ENCODE peak calls at places on chromosomes 12 and 14, in four cellular contexts. J, R, D and V are unnamed samples.

GRCh38 chr14:50763386-50764007 is 67.5 kb downstream of the NIN start:
- DNase-seq in J (no peak), R (peak; percentile 84), D (no peak), V (no peak)

GRCh38 chr12:56661979-56662638 is 16.3 kb upstream of the ATP5F1B start:
- DNase-seq in D (no peak), J (no peak), R (no peak), V (no peak)

GRCh38 chr12:77343291-77343690 is 277.9 kb upstream of the E2F7 start:
- DNase-seq in D (no peak), R (peak; percentile 47), J (no peak), V (no peak)

GRCh38 chr14:74574706-74575105 is 37.3 kb downstream of the LTBP2 start:
- DNase-seq in R (peak; percentile 30), D (no peak), J (no peak), V (no peak)

GRCh38 chr12:49223590-49224369 is 34.9 kb upstream of the TUBA1A start:
- DNase-seq in D (no peak), J (no peak), R (no peak), V (no peak)

GRCh38 chr12:116590561-116590960 is 31.4 kb downstream of the MAP1LC3B2 start:
- DNase-seq in D (no peak), R (peak; percentile 19), J (peak; percentile 54), V (no peak)

GRCh38 chr14:103859416-103860202 is 12.2 kb upstream of the PPP1R13B start:
- DNase-seq in D (no peak), J (no peak), R (no peak), V (no peak)

GRCh38 chr12:26461799-26462198 is 266.4 kb downstream of the SSPN start:
- DNase-seq in D (no peak), R (no peak), J (no peak), V (no peak)

GRCh38 chr14:87073880-87074570 is 919.0 kb downstream of the GALC start:
- DNase-seq in J (no peak), D (no peak), R (no peak), V (no peak)

GRCh38 chr12:19783547-19784444 is 344.5 kb downstream of the AEBP2 start:
- DNase-seq in J (no peak), D (no peak), R (no peak), V (no peak)

GRCh38 chr12:27219693-27220056 is 24.4 kb upstream of the STK38L start:
- DNase-seq in J (no peak), R (no peak), D (no peak), V (no peak)

GRCh38 chr14:103879570-103880333 is 32.4 kb upstream of the PPP1R13B start:
- DNase-seq in R (no peak), D (no peak), J (no peak), V (peak; percentile 16)

GRCh38 chr12:63967358-63967757 is 122.9 kb downstream of the SRGAP1 start:
- DNase-seq in D (no peak), R (peak; percentile 28), J (no peak), V (no peak)

GRCh38 chr12:68016136-68016535 is 26.9 kb downstream of the IFNG-AS1 start:
- DNase-seq in J (no peak), R (no peak), D (no peak), V (no peak)

GRCh38 chr12:114918535-114919233 is 234.7 kb upstream of the TBX3 start:
- DNase-seq in D (no peak), J (no peak), R (peak; percentile 26), V (no peak)

GRCh38 chr12:117119592-117120198 is 20.5 kb upstream of the TESC start:
- DNase-seq in D (peak; percentile 20), R (no peak), J (peak; percentile 48), V (peak; percentile 24)

GRCh38 chr14:68719634-68720384 is 73.1 kb downstream of the ZFP36L1 start:
- DNase-seq in D (no peak), R (no peak), J (no peak), V (no peak)

GRCh38 chr14:102892660-102893059 is 29.8 kb upstream of the AMN start:
- DNase-seq in J (no peak), D (no peak), R (no peak), V (no peak)

GRCh38 chr14:75650253-75651058 is 10.2 kb downstream of the ERG28 start:
- DNase-seq in R (no peak), D (no peak), J (no peak), V (no peak)

GRCh38 chr12:66187822-66188221 is 1.2 kb upstream of the IRAK3 start:
- DNase-seq in R (no peak), D (no peak), J (no peak), V (no peak)

GRCh38 chr14:50607181-50607580 is 47.2 kb downstream of the ATL1 start:
- DNase-seq in D (no peak), J (no peak), R (peak; percentile 25), V (peak; percentile 59)

GRCh38 chr12:105204916-105205315 is 31.1 kb downstream of the APPL2 start:
- DNase-seq in D (no peak), J (no peak), R (peak; percentile 56), V (peak; percentile 54)

GRCh38 chr12:101877816-101878811 is 734 bp downstream of the DRAM1 start:
- DNase-seq in J (no peak), D (peak; percentile 1), R (peak; percentile 66), V (no peak)

GRCh38 chr14:72608391-72609204 is 285.3 kb downstream of the DPF3 start:
- DNase-seq in R (peak; percentile 81), D (no peak), J (no peak), V (no peak)

GRCh38 chr14:32049361-32050103 is 27.6 kb upstream of the ARHGAP5 start:
- DNase-seq in D (no peak), R (no peak), J (no peak), V (no peak)